ENCODE peak calls at places on chromosomes 13 and 19, in four cellular contexts. V is iris pigment epithelial cell, J is AG04450, B is NCI-H510A. W is an unnamed sample.

GRCh38 chr13:22278336-22278929 is 607.6 kb downstream of the FGF9 start:
- DNase-seq in B (no peak), J (peak), V (no peak), W (no peak)

GRCh38 chr19:9782282-9782681 is 13.7 kb upstream of the ZNF846 start:
- DNase-seq in V (peak), J (no peak), B (no peak), W (no peak)

GRCh38 chr19:41746593-41747227 is 8.6 kb upstream of the CEACAM6 start:
- DNase-seq in B (peak), J (no peak), V (peak), W (peak)

GRCh38 chr13:113598481-113598880 is 13.9 kb downstream of the TFDP1 start:
- DNase-seq in J (no peak), V (no peak), B (no peak), W (peak)

GRCh38 chr13:32846556-32846955 is 169.7 kb upstream of the KL start:
- DNase-seq in V (no peak), B (no peak), J (no peak), W (no peak)

GRCh38 chr13:77749481-77749880 is 52.0 kb downstream of the SLAIN1 start:
- DNase-seq in J (no peak), B (no peak), V (peak), W (no peak)

GRCh38 chr19:35052599-35053190 is 11.2 kb downstream of the HPN start:
- DNase-seq in V (no peak), J (no peak), B (no peak), W (no peak)

GRCh38 chr13:112106467-112107141 is 39.7 kb downstream of the SOX1 start:
- DNase-seq in V (no peak), B (no peak), J (no peak), W (peak)

GRCh38 chr19:293436-294110 is 2.4 kb upstream of the PLPP2 start:
- DNase-seq in B (no peak), V (no peak), J (no peak), W (peak)

GRCh38 chr13:33194820-33195692 is 90.5 kb downstream of the STARD13 start:
- DNase-seq in B (no peak), J (peak), V (peak), W (no peak)

GRCh38 chr19:32581704-32582164 is 744 bp downstream of the PDCD5 start:
- DNase-seq in B (no peak), V (peak), J (peak), W (no peak)

GRCh38 chr19:46616631-46617322 is 8.1 kb downstream of the PTGIR start:
- DNase-seq in V (peak), J (no peak), B (peak), W (no peak)

GRCh38 chr19:39811064-39811463 is 22.9 kb downstream of the DYRK1B start:
- DNase-seq in B (no peak), V (no peak), J (no peak), W (no peak)

GRCh38 chr19:23273022-23273593 is 22.9 kb upstream of the ZNF724 start:
- DNase-seq in V (no peak), B (no peak), J (no peak), W (no peak)

GRCh38 chr13:40221460-40222201 is 444.8 kb downstream of the FOXO1 start:
- DNase-seq in J (no peak), V (peak), B (no peak), W (no peak)

GRCh38 chr19:1107655-1108261 is 4.0 kb downstream of the GPX4 start:
- DNase-seq in V (no peak), B (no peak), J (no peak), W (no peak)

GRCh38 chr19:41563847-41564514 is 12.0 kb upstream of the CEACAM21 start:
- DNase-seq in J (no peak), B (no peak), V (no peak), W (no peak)

GRCh38 chr13:99214232-99214631 is 13.6 kb downstream of the UBAC2 start:
- DNase-seq in B (no peak), J (no peak), V (no peak), W (no peak)

GRCh38 chr19:6736169-6736916 is 1.0 kb downstream of the GPR108 start:
- DNase-seq in J (peak), B (peak), V (peak), W (peak)

GRCh38 chr13:42215578-42216421 is 56.2 kb upstream of the AKAP11 start:
- DNase-seq in B (no peak), J (peak), V (peak), W (no peak)

GRCh38 chr13:76798037-76798436 is 88.2 kb downstream of the KCTD12 start:
- DNase-seq in J (no peak), V (no peak), B (no peak), W (peak)

GRCh38 chr19:33890569-33890968 is 93.9 kb downstream of the KCTD15 start:
- DNase-seq in V (no peak), B (no peak), J (no peak), W (no peak)

GRCh38 chr13:79309690-79310089 is 96.4 kb downstream of the RBM26 start:
- DNase-seq in B (no peak), J (no peak), V (no peak), W (no peak)

GRCh38 chr13:99415851-99416331 is 85.4 kb upstream of the TM9SF2 start:
- DNase-seq in B (no peak), J (no peak), V (no peak), W (no peak)

GRCh38 chr19:16585808-16586476 is 13.7 kb upstream of the SLC35E1 start:
- DNase-seq in J (no peak), V (no peak), B (no peak), W (peak)

GRCh38 chr19:30074741-30075460 is 132.9 kb downstream of the URI1 start:
- DNase-seq in V (no peak), J (no peak), B (no peak), W (peak)

GRCh38 chr19:48967346-48968178 is 2.5 kb downstream of the FTL start:
- DNase-seq in V (peak), B (no peak), J (no peak), W (no peak)

GRCh38 chr19:15869109-15869555 is 28.7 kb downstream of the CYP4F2 start:
- DNase-seq in B (no peak), V (peak), J (no peak), W (no peak)

GRCh38 chr19:1440418-1440801 is 2.2 kb downstream of the RPS15 start:
- DNase-seq in V (no peak), B (no peak), J (no peak), W (no peak)

GRCh38 chr13:45102136-45102802 is 18.0 kb upstream of the GTF2F2 start:
- DNase-seq in B (no peak), J (peak), V (no peak), W (no peak)

GRCh38 chr19:18441804-18442788 is 4.2 kb upstream of the ISYNA1 start:
- DNase-seq in V (no peak), B (no peak), J (no peak), W (no peak)

GRCh38 chr13:23504188-23504587 is 66.0 kb upstream of the TNFRSF19 start:
- DNase-seq in B (no peak), V (peak), J (no peak), W (no peak)

GRCh38 chr19:48755787-48756674 is 707 bp downstream of the FGF21 start:
- DNase-seq in B (no peak), V (no peak), J (no peak), W (no peak)

GRCh38 chr13:40187324-40187795 is 479.1 kb downstream of the FOXO1 start:
- DNase-seq in V (no peak), B (no peak), J (no peak), W (peak)

GRCh38 chr13:106095919-106096318 is 439.5 kb downstream of the EFNB2 start:
- DNase-seq in V (no peak), B (no peak), J (no peak), W (no peak)

W was measured in left lung.